ENCODE peak calls at places on chromosomes 2 and 18, in nine cellular contexts. Y, Q, D, U, S, P, C, V and H are unnamed samples.

GRCh38 chr2:220966636-220967035 is 605.5 kb downstream of the EPHA4 start:
- DNase-seq in Y (peak), Q (no peak), D (peak), U (peak), S (no peak), P (peak), C (no peak), V (no peak), H (peak)

GRCh38 chr2:115389024-115389423 is 946.6 kb downstream of the DPP10 start:
- DNase-seq in Y (no peak), Q (no peak), D (no peak), U (no peak), S (no peak), P (no peak), C (no peak), V (no peak), H (no peak)

GRCh38 chr2:241892299-241893137 is 23.0 kb downstream of the RTP5 start:
- DNase-seq in Y (no peak), Q (no peak), D (peak), U (no peak), S (peak), P (no peak), C (no peak), V (no peak), H (no peak)

GRCh38 chr18:4636957-4637356 is 181.8 kb upstream of the DLGAP1 start:
- DNase-seq in Y (no peak), Q (no peak), D (no peak), U (no peak), S (no peak), P (no peak), C (no peak), V (no peak), H (no peak)

GRCh38 chr2:126675637-126676036 is 19.7 kb downstream of the GYPC start:
- DNase-seq in Y (no peak), Q (no peak), D (no peak), U (no peak), S (no peak), P (no peak), C (no peak), V (no peak), H (no peak)

GRCh38 chr18:45780568-45780967 is 44.9 kb upstream of the SIGLEC15 start:
- DNase-seq in Y (no peak), Q (no peak), D (no peak), U (no peak), S (no peak), P (peak), C (no peak), V (no peak), H (no peak)

GRCh38 chr2:149860276-149860921 is 272.8 kb upstream of the MMADHC start:
- DNase-seq in Y (peak), Q (peak), D (peak), U (peak), S (peak), P (peak), C (no peak), V (no peak), H (peak)

GRCh38 chr2:145677371-145677770 is 1157.5 kb upstream of the ZEB2 start:
- DNase-seq in Y (no peak), Q (no peak), D (no peak), U (no peak), S (no peak), P (no peak), C (no peak), V (no peak), H (no peak)

GRCh38 chr2:26483957-26484565 is 6.1 kb upstream of the OTOF start:
- DNase-seq in Y (no peak), Q (no peak), D (no peak), U (no peak), S (no peak), P (peak), C (no peak), V (no peak), H (no peak)

GRCh38 chr2:120354935-120355845 is 9.3 kb downstream of the INHBB start:
- DNase-seq in Y (no peak), Q (no peak), D (no peak), U (no peak), S (no peak), P (no peak), C (no peak), V (no peak), H (no peak)

GRCh38 chr2:137964066-137964858 is at the start of gene HNMT:
- DNase-seq in Y (peak), Q (peak), D (peak), U (no peak), S (peak), P (peak), C (no peak), V (peak), H (peak)

GRCh38 chr2:98269274-98269673 is 77.0 kb upstream of the CNGA3 start:
- DNase-seq in Y (peak), Q (no peak), D (peak), U (peak), S (no peak), P (peak), C (no peak), V (peak), H (peak)

GRCh38 chr2:126809357-126809756 is 89.3 kb upstream of the TEX51 start:
- DNase-seq in Y (no peak), Q (no peak), D (no peak), U (no peak), S (no peak), P (no peak), C (no peak), V (peak), H (no peak)

GRCh38 chr18:8794133-8794986 is 89.0 kb downstream of the MTCL1 start:
- DNase-seq in Y (peak), Q (no peak), D (no peak), U (peak), S (no peak), P (no peak), C (no peak), V (no peak), H (peak)

GRCh38 chr18:12283256-12283655 is 24.8 kb upstream of the TUBB6 start:
- DNase-seq in Y (peak), Q (no peak), D (peak), U (no peak), S (no peak), P (peak), C (no peak), V (peak), H (peak)

GRCh38 chr2:159798376-159798724 is 342 bp upstream of the CD302 start:
- DNase-seq in Y (no peak), Q (no peak), D (no peak), U (no peak), S (no peak), P (no peak), C (no peak), V (peak), H (no peak)

GRCh38 chr2:239947361-239948045 is 77.6 kb downstream of the NDUFA10 start:
- DNase-seq in Y (no peak), Q (peak), D (no peak), U (no peak), S (peak), P (no peak), C (no peak), V (peak), H (no peak)

GRCh38 chr18:43341014-43341413 is 63.7 kb upstream of the SYT4 start:
- DNase-seq in Y (no peak), Q (peak), D (no peak), U (no peak), S (no peak), P (no peak), C (no peak), V (no peak), H (no peak)

GRCh38 chr2:128548461-128548891 is 229.8 kb upstream of the HS6ST1 start:
- DNase-seq in Y (no peak), Q (peak), D (no peak), U (no peak), S (no peak), P (no peak), C (no peak), V (no peak), H (no peak)

GRCh38 chr2:165868211-165868610 is 74.2 kb upstream of the GALNT3 start:
- DNase-seq in Y (peak), Q (no peak), D (no peak), U (peak), S (no peak), P (peak), C (no peak), V (no peak), H (peak)

GRCh38 chr18:12686100-12686499 is 16.4 kb downstream of the CEP76 start:
- DNase-seq in Y (peak), Q (no peak), D (peak), U (no peak), S (no peak), P (peak), C (no peak), V (peak), H (peak)

GRCh38 chr2:48479923-48480322 is 50.0 kb upstream of the STON1 start:
- DNase-seq in Y (no peak), Q (no peak), D (no peak), U (no peak), S (no peak), P (no peak), C (no peak), V (no peak), H (no peak)

GRCh38 chr2:8647462-8647857 is 34.4 kb upstream of the ID2 start:
- DNase-seq in Y (no peak), Q (no peak), D (no peak), U (no peak), S (no peak), P (no peak), C (no peak), V (no peak), H (no peak)

GRCh38 chr2:188970201-188970600 is 4.0 kb upstream of the COL3A1 start:
- DNase-seq in Y (no peak), Q (no peak), D (no peak), U (no peak), S (no peak), P (no peak), C (no peak), V (no peak), H (no peak)

GRCh38 chr2:16635796-16636699 is 29.6 kb downstream of the CYRIA start:
- DNase-seq in Y (peak), Q (no peak), D (no peak), U (no peak), S (no peak), P (peak), C (no peak), V (peak), H (peak)

GRCh38 chr2:218888341-218888740 is 7.7 kb downstream of the WNT10A start:
- DNase-seq in Y (no peak), Q (no peak), D (no peak), U (no peak), S (no peak), P (no peak), C (no peak), V (no peak), H (no peak)

GRCh38 chr2:25494626-25495025 is 152.9 kb upstream of the DNMT3A start:
- DNase-seq in Y (peak), Q (no peak), D (no peak), U (peak), S (no peak), P (peak), C (no peak), V (no peak), H (peak)

GRCh38 chr2:205650931-205651330 is 31.4 kb upstream of the NRP2 start:
- DNase-seq in Y (no peak), Q (no peak), D (no peak), U (no peak), S (no peak), P (no peak), C (no peak), V (no peak), H (no peak)

GRCh38 chr2:58268685-58269084 is 27.6 kb upstream of the FANCL start:
- DNase-seq in Y (no peak), Q (no peak), D (no peak), U (no peak), S (no peak), P (no peak), C (no peak), V (no peak), H (no peak)

GRCh38 chr2:45833301-45833967 is 182.0 kb downstream of the PRKCE start:
- DNase-seq in Y (no peak), Q (no peak), D (no peak), U (no peak), S (no peak), P (no peak), C (no peak), V (peak), H (no peak)

GRCh38 chr2:23083963-23084362 is 301.0 kb upstream of the KLHL29 start:
- DNase-seq in Y (no peak), Q (no peak), D (no peak), U (no peak), S (no peak), P (no peak), C (no peak), V (no peak), H (no peak)

GRCh38 chr18:35413163-35413511 is 36.0 kb upstream of the ZNF396 start:
- DNase-seq in Y (no peak), Q (no peak), D (no peak), U (no peak), S (no peak), P (no peak), C (no peak), V (no peak), H (no peak)

GRCh38 chr2:119606674-119607073 is 62.4 kb downstream of the CFAP221 start:
- DNase-seq in Y (no peak), Q (no peak), D (no peak), U (no peak), S (no peak), P (no peak), C (no peak), V (no peak), H (no peak)

GRCh38 chr18:9722691-9723090 is 14.6 kb downstream of the RAB31 start:
- DNase-seq in Y (no peak), Q (peak), D (peak), U (no peak), S (no peak), P (no peak), C (no peak), V (no peak), H (no peak)

GRCh38 chr2:168687314-168687713 is 115.1 kb upstream of the NOSTRIN start:
- DNase-seq in Y (peak), Q (no peak), D (no peak), U (no peak), S (no peak), P (peak), C (no peak), V (peak), H (peak)

GRCh38 chr2:23475036-23475435 is 90.1 kb downstream of the KLHL29 start:
- DNase-seq in Y (no peak), Q (no peak), D (no peak), U (no peak), S (no peak), P (no peak), C (no peak), V (no peak), H (no peak)

GRCh38 chr2:237514474-237515130 is 27.6 kb downstream of the MLPH start:
- DNase-seq in Y (no peak), Q (no peak), D (no peak), U (no peak), S (no peak), P (no peak), C (no peak), V (no peak), H (no peak)

GRCh38 chr18:53911200-53911599 is 313.3 kb downstream of the MBD2 start:
- DNase-seq in Y (no peak), Q (no peak), D (no peak), U (no peak), S (no peak), P (no peak), C (no peak), V (no peak), H (no peak)

GRCh38 chr18:53906681-53907080 is 317.8 kb downstream of the MBD2 start:
- DNase-seq in Y (no peak), Q (no peak), D (no peak), U (no peak), S (no peak), P (peak), C (no peak), V (no peak), H (peak)

DNA sequence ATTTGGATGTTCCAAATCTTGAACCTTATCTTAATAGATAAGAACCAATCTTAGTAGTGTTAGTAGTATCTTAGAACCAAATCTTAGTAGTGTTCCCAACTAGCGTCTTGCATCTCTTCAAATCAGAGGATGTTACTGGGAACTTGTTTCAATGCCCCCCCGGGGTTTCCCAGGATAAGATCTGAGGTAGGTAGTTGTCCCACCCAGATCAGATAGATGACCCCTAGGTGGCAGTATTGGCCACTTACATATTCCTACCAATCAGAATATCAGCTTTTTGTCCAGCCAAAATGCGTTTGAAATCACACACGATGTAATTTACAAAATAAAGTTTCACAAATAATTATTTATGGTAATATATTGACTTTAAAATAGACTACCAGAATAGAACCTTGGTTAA is 314.8 kb downstream of the MBD2 start:
- DNase-seq in Y (peak), Q (no peak), D (no peak), U (no peak), S (no peak), P (peak), C (no peak), V (peak), H (peak)
- TF ChIP-seq CTCF in Y (peak), Q (no peak), D (no peak), U (peak), S (no peak), P (peak), C (peak), V (no peak), H (peak)

GRCh38 chr2:11743531-11743815 is 3.0 kb upstream of the LPIN1 start:
- DNase-seq in Y (no peak), Q (no peak), D (no peak), U (no peak), S (no peak), P (no peak), C (no peak), V (no peak), H (no peak)
- H3K4me3 ChIP-seq in Y (no peak), Q (no peak), D (no peak), U (no peak), S (no peak), P (no peak), C (no peak), V (no peak), H (no peak)

DNA sequence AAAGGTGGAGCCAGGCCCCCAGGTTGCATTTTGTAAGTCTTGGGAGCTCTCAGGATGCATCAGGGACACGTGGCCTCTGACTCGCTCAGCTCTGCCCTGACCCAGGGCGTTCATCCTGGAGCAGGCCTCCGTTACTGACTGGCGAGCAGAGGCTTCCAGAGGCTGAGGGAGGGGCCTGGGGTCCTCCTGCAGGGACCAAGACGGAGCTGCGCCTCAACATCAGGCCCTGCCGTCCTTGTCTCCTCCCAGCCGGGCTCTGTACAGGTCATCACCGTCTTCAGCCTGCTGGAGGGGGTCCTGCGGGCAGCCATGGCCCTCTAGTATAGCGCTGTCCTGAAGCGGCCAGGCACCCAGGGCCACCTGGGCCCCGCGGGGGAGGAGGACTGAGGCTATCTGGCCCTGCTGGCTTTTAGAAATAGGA is 10.2 kb upstream of the ALPP start:
- DNase-seq in Y (no peak), Q (no peak), D (no peak), U (no peak), S (no peak), P (no peak), C (no peak), V (no peak), H (no peak)
- TF ChIP-seq CTCF in Y (no peak), Q (no peak), D (no peak), U (no peak), S (no peak), P (no peak), C (no peak), V (no peak), H (no peak)

DNA sequence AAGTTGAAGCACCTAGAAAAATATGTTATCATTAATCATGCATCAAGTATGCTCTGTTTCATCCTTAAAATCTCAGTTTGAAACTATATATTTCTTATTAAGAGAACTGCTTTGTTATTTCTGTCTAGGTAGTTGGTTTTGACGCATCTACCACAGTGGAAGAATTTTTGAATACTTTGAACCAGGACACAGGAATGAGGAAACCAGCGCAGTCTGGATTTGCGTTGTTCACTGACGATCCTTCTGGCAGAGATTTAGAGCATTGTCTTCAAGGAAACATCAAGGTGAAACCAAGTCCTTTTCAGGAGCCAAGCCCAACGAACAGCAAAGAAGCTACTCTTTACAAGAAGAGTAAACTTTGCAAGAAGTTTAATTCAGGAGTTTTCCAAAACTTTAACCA is 30.1 kb upstream of the DYNC2LI1 start:
- DNase-seq in Y (no peak), Q (no peak), D (no peak), U (no peak), S (no peak), P (no peak), C (no peak), V (no peak), H (no peak)
- H3K4me3 ChIP-seq in Y (no peak), Q (no peak), D (no peak), U (no peak), S (no peak), P (no peak), C (no peak), V (no peak), H (no peak)

GRCh38 chr2:85326946-85327756 is 638 bp downstream of the TGOLN2 start:
- DNase-seq in Y (peak), Q (peak), D (peak), U (no peak), S (peak), P (peak), C (peak), V (peak), H (peak)

GRCh38 chr2:85326406-85326945 is 1.3 kb downstream of the TGOLN2 start:
- DNase-seq in Y (no peak), Q (no peak), D (no peak), U (no peak), S (no peak), P (peak), C (peak), V (peak), H (peak)

GRCh38 chr2:85325466-85325811 is 2.4 kb downstream of the TGOLN2 start:
- DNase-seq in Y (no peak), Q (no peak), D (no peak), U (no peak), S (no peak), P (no peak), C (no peak), V (no peak), H (no peak)

GRCh38 chr2:85329181-85329651 is 1.4 kb upstream of the TGOLN2 start:
- DNase-seq in Y (no peak), Q (no peak), D (no peak), U (no peak), S (no peak), P (no peak), C (no peak), V (no peak), H (no peak)

DNA sequence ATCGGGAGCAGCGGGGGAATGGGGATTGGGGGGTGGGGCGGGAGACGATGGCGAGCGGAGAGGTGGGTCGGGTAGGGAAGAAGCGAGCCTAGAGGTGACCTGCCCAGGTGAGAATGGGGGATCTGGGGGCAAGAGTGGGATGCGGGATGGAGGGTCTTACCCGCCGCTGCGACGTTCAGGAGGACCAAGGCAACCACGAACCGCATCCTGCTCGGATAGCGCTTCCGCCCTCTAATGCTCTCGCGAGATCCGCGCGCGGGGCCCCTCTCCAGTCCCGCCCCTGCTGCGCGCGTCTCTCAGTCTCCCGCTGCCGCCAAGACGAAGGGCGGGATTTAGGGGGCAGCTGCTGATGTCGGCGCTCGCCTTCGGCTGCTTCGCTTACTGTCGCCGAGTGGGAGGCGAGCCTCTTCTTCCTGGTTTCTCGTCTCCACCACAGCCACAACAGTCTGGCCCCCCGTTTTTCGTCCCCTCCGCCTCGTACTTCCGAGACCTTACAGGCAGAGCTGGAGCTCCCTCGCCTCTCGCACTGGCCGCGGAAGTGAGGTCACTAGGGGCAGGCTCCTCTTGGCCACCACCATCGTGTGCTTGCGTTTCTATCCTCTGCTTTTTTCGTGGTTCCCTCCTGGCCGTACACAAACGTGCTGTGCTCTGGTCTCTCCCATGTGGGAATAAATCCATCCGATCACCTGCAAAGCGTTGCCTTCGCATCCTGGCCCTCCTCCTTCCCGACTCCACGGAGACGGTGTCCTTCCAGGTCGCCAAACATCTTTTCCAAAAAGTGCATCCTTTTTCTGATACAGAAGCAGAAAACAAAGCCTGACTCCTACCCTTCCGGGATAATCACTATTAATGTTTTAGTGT is at the start of gene TGOLN2:
- DNase-seq in Y (peak), Q (peak), D (peak), U (peak), S (peak), P (peak), C (peak), V (peak), H (peak)
- TF ChIP-seq CTCF in Y (peak), Q (no peak), D (no peak), U (no peak), S (no peak), P (no peak), C (peak), V (no peak), H (no peak)